ENCODE peak calls at places on chromosomes 16 and 17, in eight cellular contexts. Q, Z, O, V, A, U, C and X are unnamed samples.

GRCh38 chr17:77706938-77707337 is 251.6 kb upstream of the TNRC6C start:
- DNase-seq in Q (no peak), Z (no peak), O (peak), V (no peak), A (no peak), U (no peak), C (peak), X (no peak)

GRCh38 chr16:89785523-89786155 is 30.8 kb downstream of the FANCA start:
- DNase-seq in Q (no peak), Z (no peak), O (no peak), V (no peak), A (no peak), U (no peak), C (no peak), X (no peak)

GRCh38 chr17:62781826-62782225 is 26.3 kb downstream of the MARCHF10 start:
- DNase-seq in Q (no peak), Z (no peak), O (no peak), V (no peak), A (no peak), U (no peak), C (no peak), X (no peak)

GRCh38 chr16:16001856-16002255 is 52.4 kb downstream of the ABCC1 start:
- DNase-seq in Q (no peak), Z (no peak), O (no peak), V (no peak), A (no peak), U (no peak), C (no peak), X (no peak)

GRCh38 chr17:67558740-67559380 is 158.9 kb upstream of the NOL11 start:
- DNase-seq in Q (no peak), Z (no peak), O (peak), V (no peak), A (no peak), U (no peak), C (no peak), X (peak)

GRCh38 chr16:86565644-86566511 is 751 bp upstream of the FOXC2 start:
- DNase-seq in Q (no peak), Z (no peak), O (no peak), V (no peak), A (no peak), U (no peak), C (no peak), X (no peak)

GRCh38 chr16:14486520-14487303 is 143.3 kb downstream of the PARN start:
- DNase-seq in Q (peak), Z (peak), O (peak), V (peak), A (peak), U (peak), C (no peak), X (peak)

GRCh38 chr16:4083347-4083870 is 32.8 kb downstream of the ADCY9 start:
- DNase-seq in Q (no peak), Z (no peak), O (no peak), V (no peak), A (no peak), U (no peak), C (no peak), X (no peak)

GRCh38 chr16:70750893-70751467 is 50.0 kb downstream of the VAC14 start:
- DNase-seq in Q (peak), Z (peak), O (no peak), V (peak), A (no peak), U (no peak), C (no peak), X (peak)

GRCh38 chr17:77049440-77049839 is 91.3 kb upstream of the SEC14L1 start:
- DNase-seq in Q (no peak), Z (no peak), O (no peak), V (no peak), A (no peak), U (no peak), C (no peak), X (no peak)

GRCh38 chr16:57077714-57078113 is 14.7 kb upstream of the CPNE2 start:
- DNase-seq in Q (no peak), Z (no peak), O (no peak), V (no peak), A (no peak), U (no peak), C (no peak), X (no peak)

GRCh38 chr17:6164996-6165395 is 94.8 kb downstream of the WSCD1 start:
- DNase-seq in Q (no peak), Z (no peak), O (peak), V (no peak), A (no peak), U (no peak), C (no peak), X (no peak)

GRCh38 chr16:50635505-50636392 is 45.4 kb downstream of the SNX20 start:
- DNase-seq in Q (no peak), Z (no peak), O (no peak), V (no peak), A (no peak), U (peak), C (no peak), X (no peak)

DNA sequence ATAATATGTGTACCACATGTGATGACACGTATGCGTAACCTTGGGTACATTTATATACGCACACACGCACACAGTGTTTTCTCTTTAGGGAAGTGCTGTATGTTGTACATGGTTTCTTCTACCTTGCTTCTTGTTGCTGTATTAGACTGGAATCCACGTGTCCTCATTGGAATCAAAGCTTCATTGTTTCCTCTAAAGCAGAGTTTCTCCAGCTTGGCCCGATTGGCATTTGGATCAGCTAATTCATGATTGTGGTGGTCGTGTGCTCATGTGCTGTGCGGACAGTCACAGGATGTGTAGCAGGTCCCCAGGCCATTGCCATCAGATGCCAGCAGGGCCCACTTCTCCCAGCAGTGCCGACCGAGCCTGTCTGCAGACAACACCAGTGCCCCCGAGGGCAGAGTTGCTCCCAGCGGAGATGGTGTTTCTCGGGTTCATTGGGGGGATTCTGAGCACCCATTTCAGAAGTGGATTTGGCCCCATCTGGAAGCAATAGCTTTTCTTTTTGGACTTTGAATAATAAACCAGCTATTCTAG is 148.4 kb downstream of the RPTOR start:
- DNase-seq in Q (no peak), Z (no peak), O (no peak), V (no peak), A (no peak), U (no peak), C (no peak), X (no peak)
- TF ChIP-seq CTCF in Q (no peak), Z (no peak), O (no peak), V (no peak), A (no peak), U (no peak), C (no peak), X (no peak)

GRCh38 chr17:556431-556995 is 158.1 kb downstream of the VPS53 start:
- DNase-seq in Q (no peak), Z (peak), O (no peak), V (no peak), A (no peak), U (no peak), C (no peak), X (no peak)
- TF ChIP-seq CTCF in Q (no peak), Z (no peak), O (no peak), V (no peak), A (no peak), U (no peak), C (no peak), X (no peak)

DNA sequence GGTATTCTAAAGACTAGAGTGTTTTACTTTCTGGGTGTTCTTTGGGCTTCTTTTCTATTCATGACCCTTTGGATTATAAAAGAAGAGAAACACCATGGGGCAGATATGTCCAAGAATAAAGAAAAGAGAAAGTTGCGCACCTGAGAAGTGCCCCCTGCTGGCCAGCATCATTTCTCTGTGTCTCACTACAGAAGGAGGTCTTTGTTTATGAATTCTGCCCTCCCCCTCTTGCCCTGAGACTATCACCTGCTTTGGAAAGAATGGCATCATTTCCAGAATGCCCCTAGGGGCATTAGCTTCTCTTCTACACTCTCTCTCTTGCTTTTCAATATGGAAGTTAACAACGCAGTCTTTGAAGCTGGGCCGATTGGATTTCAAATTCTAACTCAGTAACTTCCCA is 45.0 kb downstream of the CDH13 start:
- DNase-seq in Q (no peak), Z (no peak), O (no peak), V (no peak), A (no peak), U (no peak), C (no peak), X (no peak)
- TF ChIP-seq CTCF in Q (peak), Z (no peak), O (no peak), V (no peak), A (peak), U (peak), C (no peak), X (no peak)

GRCh38 chr17:41519501-41520224 is 973 bp upstream of the KRT15 start:
- DNase-seq in Q (no peak), Z (no peak), O (no peak), V (peak), A (no peak), U (peak), C (no peak), X (no peak)

GRCh38 chr17:41520821-41521521 is 2.3 kb upstream of the KRT15 start:
- DNase-seq in Q (no peak), Z (no peak), O (no peak), V (no peak), A (no peak), U (peak), C (no peak), X (no peak)

GRCh38 chr17:41523225-41523593 is 4.5 kb upstream of the KRT15 start:
- DNase-seq in Q (no peak), Z (no peak), O (no peak), V (no peak), A (no peak), U (no peak), C (no peak), X (no peak)

GRCh38 chr17:41522301-41523224 is 3.9 kb upstream of the KRT15 start:
- DNase-seq in Q (no peak), Z (no peak), O (no peak), V (no peak), A (no peak), U (no peak), C (no peak), X (no peak)

GRCh38 chr17:41521574-41522261 is 3.0 kb upstream of the KRT15 start:
- DNase-seq in Q (peak), Z (no peak), O (no peak), V (peak), A (peak), U (no peak), C (no peak), X (no peak)
- TF ChIP-seq CTCF in Q (peak), Z (no peak), O (no peak), V (no peak), A (no peak), U (no peak), C (no peak), X (no peak)